ENCODE peak calls at places on chromosomes 4 and X, in eight cellular contexts. Z is caudate nucleus; W is choroid plexus epithelial cell; O is activated T-helper 1 cell treated with anti-CD3 and anti-CD28 coated beads, Interleukin-2, amount 50 U/mL, for 16 hours; K is stimulated activated CD8-positive, alpha-beta memory T cell treated with anti-CD3 and anti-CD28 coated beads, Interleukin-15, amount 100 ng/mL, for 24 hours; I is head of caudate nucleus; C is GM23248; F is NCI-H2171. G is an unnamed sample.

GRCh38 chr4:123415977-123416376 is 19.4 kb downstream of the SPRY1 start:
- DNase-seq in Z (no peak), W (peak; percentile 75), O (no peak), K (no peak), I (no peak), C (peak; percentile 60), F (no peak), G (peak; percentile 62)

GRCh38 chrX:97539970-97540519 is 656.3 kb downstream of the RPA4 start:
- DNase-seq in Z (no peak), W (no peak), O (no peak), K (no peak), I (no peak), C (peak; percentile 8), F (no peak), G (no peak)

GRCh38 chr4:20341121-20341758 is 89.5 kb downstream of the SLIT2 start:
- DNase-seq in Z (no peak), W (no peak), O (no peak), K (no peak), I (no peak), C (no peak), F (no peak), G (no peak)

GRCh38 chrX:153408871-153409351 is 2.4 kb upstream of the ZFP92 start:
- DNase-seq in Z (no peak), W (no peak), O (no peak), K (no peak), I (no peak), C (no peak), F (no peak), G (no peak)

GRCh38 chr4:154707877-154708276 is 35.9 kb upstream of the LRAT start:
- DNase-seq in Z (no peak), W (no peak), O (no peak), K (no peak), I (peak; percentile 62), C (no peak), F (no peak), G (no peak)

GRCh38 chr4:98482847-98483806 is 175.3 kb downstream of the TSPAN5 start:
- DNase-seq in Z (no peak), W (peak; percentile 48), O (no peak), K (no peak), I (no peak), C (peak; percentile 66), F (no peak), G (peak; percentile 45)

GRCh38 chrX:134948333-134949241 is 42.2 kb upstream of the SMIM10 start:
- DNase-seq in Z (no peak), W (peak; percentile 89), O (no peak), K (no peak), I (no peak), C (peak; percentile 41), F (no peak), G (peak; percentile 38)

GRCh38 chr4:18111100-18111499 is 89.5 kb upstream of the LCORL start:
- DNase-seq in Z (no peak), W (no peak), O (no peak), K (no peak), I (no peak), C (no peak), F (no peak), G (no peak)

GRCh38 chr4:504076-504475 is 5.1 kb downstream of the PIGG start:
- DNase-seq in Z (no peak), W (peak; percentile 96), O (no peak), K (no peak), I (no peak), C (no peak), F (no peak), G (peak; percentile 90)

GRCh38 chr4:832536-832935 is 6.6 kb upstream of the CPLX1 start:
- DNase-seq in Z (no peak), W (no peak), O (no peak), K (no peak), I (no peak), C (no peak), F (no peak), G (no peak)

GRCh38 chr4:138259801-138260200 is 17.7 kb upstream of the SLC7A11 start:
- DNase-seq in Z (no peak), W (peak; percentile 66), O (no peak), K (no peak), I (no peak), C (peak; percentile 67), F (no peak), G (peak; percentile 53)

GRCh38 chr4:122827899-122828601 is 1.4 kb downstream of the FGF2 start:
- DNase-seq in Z (no peak), W (peak; percentile 88), O (no peak), K (no peak), I (no peak), C (peak; percentile 80), F (peak; percentile 0), G (peak; percentile 77)

GRCh38 chr4:41882622-41883347 is 52.4 kb upstream of the TMEM33 start:
- DNase-seq in Z (no peak), W (peak; percentile 50), O (no peak), K (peak; percentile 35), I (peak; percentile 64), C (peak; percentile 59), F (peak; percentile 21), G (peak; percentile 68)

GRCh38 chr4:161206528-161207080 is 957.2 kb downstream of the FSTL5 start:
- DNase-seq in Z (no peak), W (no peak), O (no peak), K (no peak), I (no peak), C (no peak), F (no peak), G (no peak)

GRCh38 chrX:76148753-76149152 is 24.1 kb upstream of the PBDC1 start:
- DNase-seq in Z (no peak), W (peak; percentile 50), O (no peak), K (no peak), I (no peak), C (peak; percentile 29), F (peak; percentile 0), G (peak; percentile 29)

GRCh38 chrX:18119856-18120255 is 100.8 kb downstream of the BEND2 start:
- DNase-seq in Z (no peak), W (no peak), O (no peak), K (no peak), I (no peak), C (no peak), F (no peak), G (no peak)

GRCh38 chrX:19886375-19886774 is 1.0 kb downstream of the SH3KBP1 start:
- DNase-seq in Z (no peak), W (no peak), O (no peak), K (no peak), I (no peak), C (no peak), F (no peak), G (no peak)

GRCh38 chr4:147975902-147976301 is 244.0 kb downstream of the ARHGAP10 start:
- DNase-seq in Z (no peak), W (peak; percentile 13), O (no peak), K (no peak), I (no peak), C (peak; percentile 60), F (no peak), G (peak; percentile 48)

GRCh38 chr4:139665079-139665689 is 435 bp upstream of the MGST2 start:
- DNase-seq in Z (no peak), W (no peak), O (no peak), K (no peak), I (no peak), C (no peak), F (no peak), G (no peak)

GRCh38 chr4:29278580-29278979 is 1441.6 kb upstream of the PCDH7 start:
- DNase-seq in Z (no peak), W (peak; percentile 48), O (no peak), K (no peak), I (no peak), C (peak; percentile 4), F (no peak), G (peak; percentile 28)

GRCh38 chr4:169225058-169225751 is 45.6 kb downstream of the SH3RF1 start:
- DNase-seq in Z (no peak), W (peak; percentile 96), O (no peak), K (no peak), I (no peak), C (peak; percentile 96), F (no peak), G (peak; percentile 75)

GRCh38 chr4:185821029-185821419 is 9.0 kb upstream of the SORBS2 start:
- DNase-seq in Z (no peak), W (no peak), O (no peak), K (no peak), I (no peak), C (no peak), F (no peak), G (no peak)

GRCh38 chrX:29295987-29296680 is 708.9 kb downstream of the IL1RAPL1 start:
- DNase-seq in Z (no peak), W (peak; percentile 42), O (no peak), K (no peak), I (no peak), C (peak; percentile 5), F (no peak), G (no peak)

GRCh38 chrX:37594755-37595382 is 23.4 kb downstream of the LANCL3 start:
- DNase-seq in Z (no peak), W (no peak), O (no peak), K (no peak), I (no peak), C (no peak), F (no peak), G (no peak)

GRCh38 chrX:36898301-36898700 is 109.9 kb upstream of the FAM47C start:
- DNase-seq in Z (no peak), W (peak; percentile 10), O (no peak), K (no peak), I (no peak), C (peak; percentile 13), F (peak; percentile 0), G (no peak)

GRCh38 chr4:169226565-169226964 is 44.2 kb downstream of the SH3RF1 start:
- DNase-seq in Z (no peak), W (no peak), O (no peak), K (no peak), I (no peak), C (no peak), F (no peak), G (no peak)

GRCh38 chrX:137549846-137550534 is 15.9 kb upstream of the ZIC3 start:
- DNase-seq in Z (no peak), W (peak; percentile 33), O (no peak), K (no peak), I (no peak), C (no peak), F (no peak), G (no peak)

GRCh38 chrX:138775501-138775900 is 64.0 kb upstream of the FGF13 start:
- DNase-seq in Z (no peak), W (peak; percentile 38), O (no peak), K (no peak), I (no peak), C (peak; percentile 63), F (peak; percentile 0), G (peak; percentile 56)

GRCh38 chr4:5785806-5786680 is 75.0 kb downstream of the EVC start:
- DNase-seq in Z (no peak), W (peak; percentile 86), O (no peak), K (no peak), I (no peak), C (peak; percentile 66), F (no peak), G (peak; percentile 68)

GRCh38 chr4:123488916-123489315 is 92.3 kb downstream of the SPRY1 start:
- DNase-seq in Z (no peak), W (peak; percentile 69), O (no peak), K (no peak), I (peak; percentile 46), C (peak; percentile 65), F (no peak), G (peak; percentile 71)

GRCh38 chr4:683982-684571 is 4.9 kb downstream of the SLC49A3 start:
- DNase-seq in Z (no peak), W (peak; percentile 82), O (no peak), K (no peak), I (peak; percentile 87), C (peak; percentile 89), F (peak; percentile 14), G (peak; percentile 81)

GRCh38 chr4:82988323-82988832 is 22.2 kb downstream of the LIN54 start:
- DNase-seq in Z (no peak), W (peak; percentile 76), O (no peak), K (no peak), I (no peak), C (peak; percentile 82), F (no peak), G (peak; percentile 7)

G was measured in astrocyte of the hippocampus.